ENCODE peak calls at places on chromosomes 5 and 9, in nine cellular contexts. J is mesenchymal stem cell; K is AG08396; Z is heart right ventricle; E is iPS-NIHi11; A is NCI-H1417; V is stimulated activated CD4-positive, alpha-beta T cell treated with anti-CD3 and anti-CD28 coated beads, TNF-alpha, amount 100 ng/mL, for 48 hours; L is fibroblast of pulmonary artery; Q is NCI-H1092 treated with DMSO at 0.1 percent for 48 hours. B is an unnamed sample.

GRCh38 chr5:135462304-135462703 is 10.2 kb upstream of the TIFAB start:
- DNase-seq in J (peak; percentile 36), K (peak; percentile 62), Z (no peak), E (peak; percentile 88), A (peak; percentile 81), V (peak; percentile 30), L (peak; percentile 44), Q (peak; percentile 67), B (peak; percentile 37)

GRCh38 chr9:35844628-35845301 is 15.7 kb downstream of the TMEM8B start:
- DNase-seq in J (peak; percentile 84), K (peak; percentile 82), Z (no peak), E (no peak), A (no peak), V (no peak), L (peak; percentile 93), Q (no peak), B (peak; percentile 83)

GRCh38 chr5:77770293-77771005 is 5.7 kb downstream of the TBCA start:
- DNase-seq in J (peak; percentile 28), K (no peak), Z (no peak), E (no peak), A (no peak), V (no peak), L (no peak), Q (no peak), B (no peak)

GRCh38 chr9:25177858-25178257 is 500.4 kb downstream of the TUSC1 start:
- DNase-seq in J (no peak), K (no peak), Z (no peak), E (no peak), A (no peak), V (no peak), L (no peak), Q (no peak), B (no peak)

GRCh38 chr5:135546014-135546413 is 10.2 kb upstream of the NEUROG1 start:
- DNase-seq in J (no peak), K (no peak), Z (no peak), E (no peak), A (peak; percentile 47), V (no peak), L (no peak), Q (no peak), B (no peak)

GRCh38 chr5:139294372-139295165 is 1.0 kb downstream of the MATR3 start:
- DNase-seq in J (peak; percentile 91), K (peak; percentile 65), Z (peak; percentile 75), E (peak; percentile 38), A (peak; percentile 72), V (no peak), L (peak; percentile 81), Q (peak; percentile 70), B (peak; percentile 83)

GRCh38 chr5:168528521-168529360 is at the start of gene FBLL1:
- DNase-seq in J (peak; percentile 48), K (peak; percentile 53), Z (no peak), E (peak; percentile 80), A (no peak), V (no peak), L (peak; percentile 41), Q (peak; percentile 15), B (peak; percentile 32)

GRCh38 chr5:38538161-38538560 is 18.3 kb downstream of the LIFR start:
- DNase-seq in J (no peak), K (no peak), Z (no peak), E (no peak), A (no peak), V (no peak), L (no peak), Q (peak; percentile 30), B (no peak)

GRCh38 chr5:41908374-41909079 is 4.4 kb downstream of the RIMOC1 start:
- DNase-seq in J (peak; percentile 80), K (peak; percentile 43), Z (no peak), E (no peak), A (no peak), V (no peak), L (peak; percentile 55), Q (no peak), B (no peak)

GRCh38 chr9:93143830-93144530 is 9.9 kb upstream of the NINJ1 start:
- DNase-seq in J (no peak), K (no peak), Z (no peak), E (peak; percentile 54), A (no peak), V (no peak), L (no peak), Q (no peak), B (no peak)

GRCh38 chr9:121160025-121160424 is 41.6 kb downstream of the RAB14 start:
- DNase-seq in J (no peak), K (no peak), Z (no peak), E (no peak), A (no peak), V (no peak), L (no peak), Q (no peak), B (no peak)

GRCh38 chr5:121572061-121572460 is 279.6 kb upstream of the FTMT start:
- DNase-seq in J (no peak), K (no peak), Z (no peak), E (no peak), A (no peak), V (no peak), L (no peak), Q (no peak), B (no peak)

GRCh38 chr5:83244516-83244915 is 167.2 kb downstream of the XRCC4 start:
- DNase-seq in J (no peak), K (no peak), Z (no peak), E (no peak), A (no peak), V (no peak), L (no peak), Q (no peak), B (no peak)

GRCh38 chr5:102306121-102306520 is 10.0 kb upstream of the SLCO4C1 start:
- DNase-seq in J (no peak), K (no peak), Z (no peak), E (no peak), A (no peak), V (no peak), L (no peak), Q (no peak), B (no peak)

GRCh38 chr5:76811214-76811613 is 7.6 kb upstream of the F2RL1 start:
- DNase-seq in J (peak; percentile 34), K (peak; percentile 43), Z (no peak), E (no peak), A (no peak), V (no peak), L (no peak), Q (no peak), B (no peak)

GRCh38 chr9:120443489-120443888 is 136.5 kb downstream of the CDK5RAP2 start:
- DNase-seq in J (peak; percentile 53), K (peak; percentile 63), Z (no peak), E (no peak), A (no peak), V (no peak), L (peak; percentile 65), Q (no peak), B (no peak)

GRCh38 chr9:101028346-101029299 is at the start of gene PLPPR1:
- DNase-seq in J (peak; percentile 13), K (peak; percentile 56), Z (peak; percentile 16), E (peak; percentile 82), A (peak; percentile 62), V (no peak), L (peak; percentile 50), Q (peak; percentile 93), B (peak; percentile 78)

GRCh38 chr5:109028608-109029299 is 281.1 kb downstream of the FER start:
- DNase-seq in J (peak; percentile 35), K (no peak), Z (no peak), E (no peak), A (no peak), V (no peak), L (no peak), Q (no peak), B (no peak)

GRCh38 chr9:127927457-127928231 is 2.9 kb downstream of the PIP5KL1 start:
- DNase-seq in J (no peak), K (no peak), Z (no peak), E (peak; percentile 91), A (peak; percentile 24), V (no peak), L (no peak), Q (no peak), B (no peak)

GRCh38 chr9:37918665-37919165 is 14.8 kb upstream of the SLC25A51 start:
- DNase-seq in J (no peak), K (no peak), Z (no peak), E (no peak), A (no peak), V (no peak), L (no peak), Q (no peak), B (no peak)

GRCh38 chr5:133398646-133399081 is 213.7 kb downstream of the FSTL4 start:
- DNase-seq in J (no peak), K (no peak), Z (no peak), E (no peak), A (no peak), V (peak; percentile 59), L (no peak), Q (no peak), B (no peak)

GRCh38 chr5:139862313-139862712 is 66.7 kb downstream of the PSD2 start:
- DNase-seq in J (peak; percentile 74), K (peak; percentile 39), Z (no peak), E (no peak), A (no peak), V (no peak), L (peak; percentile 27), Q (no peak), B (peak; percentile 14)

GRCh38 chr5:1187234-1187949 is 14.0 kb upstream of the SLC6A19 start:
- DNase-seq in J (no peak), K (no peak), Z (peak; percentile 4), E (no peak), A (no peak), V (no peak), L (no peak), Q (no peak), B (no peak)

GRCh38 chr5:98031926-98032325 is 741.5 kb upstream of the RGMB start:
- DNase-seq in J (no peak), K (no peak), Z (no peak), E (no peak), A (no peak), V (no peak), L (no peak), Q (no peak), B (no peak)

GRCh38 chr9:106880863-106881262 is 17.9 kb downstream of the ZNF462 start:
- DNase-seq in J (no peak), K (no peak), Z (no peak), E (no peak), A (no peak), V (no peak), L (peak; percentile 64), Q (no peak), B (no peak)

GRCh38 chr9:89576404-89576824 is 28.4 kb upstream of the GADD45G start:
- DNase-seq in J (peak; percentile 55), K (no peak), Z (no peak), E (peak; percentile 50), A (peak; percentile 8), V (no peak), L (peak; percentile 67), Q (peak; percentile 43), B (peak; percentile 48)

GRCh38 chr5:151751091-151751490 is 7.3 kb downstream of the ATOX1 start:
- DNase-seq in J (peak; percentile 33), K (no peak), Z (no peak), E (no peak), A (no peak), V (no peak), L (no peak), Q (no peak), B (no peak)

GRCh38 chr5:6135977-6136376 is 242.4 kb downstream of the MED10 start:
- DNase-seq in J (no peak), K (no peak), Z (no peak), E (no peak), A (peak; percentile 68), V (no peak), L (no peak), Q (no peak), B (no peak)

GRCh38 chr5:172659909-172660628 is 19.0 kb downstream of the NEURL1B start:
- DNase-seq in J (peak; percentile 96), K (peak; percentile 90), Z (peak; percentile 90), E (peak; percentile 55), A (peak; percentile 18), V (no peak), L (peak; percentile 71), Q (peak; percentile 62), B (no peak)

GRCh38 chr5:61357745-61358144 is 25.7 kb downstream of the ZSWIM6 start:
- DNase-seq in J (no peak), K (no peak), Z (no peak), E (peak; percentile 13), A (no peak), V (no peak), L (no peak), Q (no peak), B (no peak)

GRCh38 chr9:114308361-114308950 is 14.4 kb upstream of the ORM1 start:
- DNase-seq in J (no peak), K (no peak), Z (no peak), E (no peak), A (no peak), V (no peak), L (no peak), Q (no peak), B (no peak)

B was measured in endothelial cell of umbilical vein.